ENCODE peak calls at places on chromosome 12, in four cellular contexts. One of them, this sample, is unnamed.

GRCh38 chr12:59708059-59708458 is 112.2 kb downstream of the SLC16A7 start:
- DNase-seq in K562: no peak
- DNase-seq in H1: no peak
- DNase-seq in GM12878: no peak
- DNase-seq in this sample: no peak

GRCh38 chr12:44874981-44875416 is 1.1 kb downstream of the NELL2 start:
- DNase-seq in K562: no peak
- DNase-seq in H1: no peak
- DNase-seq in GM12878: no peak
- DNase-seq in this sample: peak; percentile 23

GRCh38 chr12:5988088-5988487 is 43.0 kb upstream of the ANO2 start:
- DNase-seq in K562: no peak
- DNase-seq in H1: no peak
- DNase-seq in GM12878: no peak
- DNase-seq in this sample: no peak

GRCh38 chr12:121512561-121512960 is 68.3 kb downstream of the KDM2B start:
- DNase-seq in K562: no peak
- DNase-seq in H1: no peak
- DNase-seq in GM12878: no peak
- DNase-seq in this sample: no peak

GRCh38 chr12:14564336-14564959 is 3.2 kb downstream of the PLBD1 start:
- DNase-seq in K562: no peak
- DNase-seq in H1: no peak
- DNase-seq in GM12878: no peak
- DNase-seq in this sample: peak; percentile 32

GRCh38 chr12:46233418-46233817 is 35.4 kb downstream of the SLC38A1 start:
- DNase-seq in K562: no peak
- DNase-seq in H1: no peak
- DNase-seq in GM12878: no peak
- DNase-seq in this sample: no peak

GRCh38 chr12:131784909-131785762 is 43.1 kb upstream of the MMP17 start:
- DNase-seq in K562: no peak
- DNase-seq in H1: no peak
- DNase-seq in GM12878: no peak
- DNase-seq in this sample: no peak

GRCh38 chr12:78641837-78642423 is 222.6 kb upstream of the SYT1 start:
- DNase-seq in K562: no peak
- DNase-seq in H1: no peak
- DNase-seq in GM12878: no peak
- DNase-seq in this sample: no peak

GRCh38 chr12:120902846-120903381 is 1.2 kb downstream of the SPPL3 start:
- DNase-seq in K562: no peak
- DNase-seq in H1: no peak
- DNase-seq in GM12878: no peak
- DNase-seq in this sample: no peak

GRCh38 chr12:117363953-117364486 is 2.6 kb upstream of the NOS1 start:
- DNase-seq in K562: no peak
- DNase-seq in H1: no peak
- DNase-seq in GM12878: no peak
- DNase-seq in this sample: no peak

GRCh38 chr12:11765421-11765816 is 115.9 kb downstream of the ETV6 start:
- DNase-seq in K562: no peak
- DNase-seq in H1: no peak
- DNase-seq in GM12878: no peak
- DNase-seq in this sample: no peak

GRCh38 chr12:11762723-11763326 is 113.4 kb downstream of the ETV6 start:
- DNase-seq in K562: no peak
- DNase-seq in H1: no peak
- DNase-seq in GM12878: peak; percentile 88
- DNase-seq in this sample: no peak

GRCh38 chr12:11765817-11766794 is 116.6 kb downstream of the ETV6 start:
- DNase-seq in K562: no peak
- DNase-seq in H1: no peak
- DNase-seq in GM12878: peak; percentile 92
- DNase-seq in this sample: no peak

GRCh38 chr12:11761869-11762567 is 112.5 kb downstream of the ETV6 start:
- DNase-seq in K562: no peak
- DNase-seq in H1: no peak
- DNase-seq in GM12878: peak; percentile 99
- DNase-seq in this sample: no peak

GRCh38 chr12:11763760-11764520 is 114.5 kb downstream of the ETV6 start:
- DNase-seq in K562: no peak
- DNase-seq in H1: no peak
- DNase-seq in GM12878: no peak
- DNase-seq in this sample: no peak
- TF ChIP-seq NRF1 in K562: no peak
- TF ChIP-seq NRF1 in H1: no peak
- TF ChIP-seq NRF1 in GM12878: no peak
- TF ChIP-seq NRF1 in this sample: no peak

GRCh38 chr12:795305-795704 is 42.9 kb downstream of the WNK1 start:
- DNase-seq in K562: no peak
- DNase-seq in H1: no peak
- DNase-seq in GM12878: no peak
- DNase-seq in this sample: no peak
- TF ChIP-seq NRF1 in K562: no peak
- TF ChIP-seq NRF1 in H1: no peak
- TF ChIP-seq NRF1 in GM12878: no peak
- TF ChIP-seq NRF1 in this sample: no peak

GRCh38 chr12:52090291-52090690 is 10.8 kb downstream of the SMIM41 start:
- DNase-seq in K562: peak; percentile 3
- DNase-seq in H1: no peak
- DNase-seq in GM12878: no peak
- DNase-seq in this sample: peak; percentile 8

GRCh38 chr12:52086366-52086765 is 6.9 kb downstream of the SMIM41 start:
- DNase-seq in K562: no peak
- DNase-seq in H1: no peak
- DNase-seq in GM12878: no peak
- DNase-seq in this sample: peak; percentile 7

GRCh38 chr12:52086944-52087835 is 7.7 kb downstream of the SMIM41 start:
- DNase-seq in K562: no peak
- DNase-seq in H1: no peak
- DNase-seq in GM12878: no peak
- DNase-seq in this sample: peak; percentile 12

GRCh38 chr12:52089491-52089890 is 10.0 kb downstream of the SMIM41 start:
- DNase-seq in K562: peak; percentile 3
- DNase-seq in H1: no peak
- DNase-seq in GM12878: no peak
- DNase-seq in this sample: peak; percentile 6

DNA sequence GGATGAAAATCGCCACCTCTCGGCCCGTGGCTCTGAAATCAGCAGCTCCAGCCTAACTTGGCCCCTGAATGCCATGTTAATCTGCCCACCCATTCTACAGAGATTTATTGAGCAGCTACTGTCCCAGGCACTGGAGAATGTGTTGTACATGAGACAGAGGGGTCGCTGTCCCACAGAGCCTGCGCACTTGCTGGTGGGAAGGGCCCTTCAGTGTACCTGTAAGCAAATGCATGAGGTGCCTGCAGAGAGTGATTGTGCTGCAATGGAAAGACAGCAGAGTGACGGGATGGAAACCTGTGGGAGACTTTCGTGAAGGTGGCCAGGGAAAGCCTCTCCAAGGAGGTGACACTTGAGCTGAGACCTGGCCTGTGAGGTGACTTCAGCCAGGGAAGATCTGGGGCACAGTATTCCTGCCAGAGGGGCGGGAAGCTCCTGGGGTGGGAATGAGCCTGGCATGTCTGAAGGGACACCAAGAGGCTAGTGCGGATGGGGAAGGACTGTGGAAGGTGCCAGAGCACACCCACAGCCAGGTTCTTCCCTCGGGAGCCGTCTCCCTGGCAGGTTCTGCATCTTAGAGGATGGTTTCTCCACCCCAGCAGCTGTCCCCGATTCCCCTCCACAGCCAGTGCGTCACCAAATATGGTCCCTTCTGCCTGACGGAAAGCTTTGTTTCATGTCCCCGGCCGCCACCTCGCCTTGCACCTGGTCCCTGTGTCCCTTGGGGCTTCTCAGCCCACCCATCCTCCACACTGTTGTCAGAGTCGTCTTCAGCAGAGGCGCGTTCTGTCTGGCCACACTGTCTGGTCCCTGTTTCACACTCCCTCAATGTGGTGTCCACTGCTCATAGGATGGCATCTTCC is 8.7 kb downstream of the SMIM41 start:
- DNase-seq in K562: peak; percentile 11
- DNase-seq in H1: no peak
- DNase-seq in GM12878: no peak
- DNase-seq in this sample: peak; percentile 14
- TF ChIP-seq NRF1 in K562: no peak
- TF ChIP-seq NRF1 in H1: no peak
- TF ChIP-seq NRF1 in GM12878: no peak
- TF ChIP-seq NRF1 in this sample: no peak

DNA sequence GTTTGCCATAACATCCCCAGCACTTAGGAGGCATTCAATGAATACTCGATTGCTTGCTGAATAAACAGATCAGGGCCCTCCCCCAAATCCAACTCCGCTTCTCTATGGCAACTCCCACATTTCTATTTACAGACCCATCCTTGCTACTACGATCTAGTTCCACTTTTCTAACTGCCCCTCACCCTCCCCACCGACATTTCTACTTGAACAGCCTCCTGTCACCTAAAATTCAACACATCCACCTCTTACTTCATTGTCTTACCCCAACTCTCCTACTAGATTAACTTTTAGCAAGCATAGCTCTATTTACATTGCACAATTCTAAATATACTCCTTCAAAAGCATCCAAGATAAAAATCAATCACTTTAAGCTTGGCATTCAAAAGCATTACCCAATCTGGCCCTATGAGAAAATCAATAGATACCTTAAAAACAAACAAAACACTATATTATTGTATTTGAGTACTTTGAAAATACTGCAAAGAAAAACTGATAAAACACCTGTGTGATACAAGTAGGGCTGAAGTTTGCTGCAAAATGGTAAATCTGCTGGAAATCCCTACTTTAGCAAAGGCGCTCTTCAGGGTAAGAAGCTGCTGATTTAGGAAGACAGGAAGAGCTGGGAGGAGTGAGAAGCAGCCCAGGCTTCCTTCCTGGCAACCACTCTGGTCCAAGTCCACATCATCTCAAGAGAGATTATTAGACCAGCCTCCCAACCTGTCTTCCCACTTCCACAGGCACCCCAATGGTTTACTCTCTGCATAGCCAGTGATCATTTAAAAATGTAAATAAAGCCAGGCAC is 96.4 kb downstream of the HECTD4 start:
- DNase-seq in K562: no peak
- DNase-seq in H1: no peak
- DNase-seq in GM12878: no peak
- DNase-seq in this sample: no peak
- TF ChIP-seq NRF1 in K562: no peak
- TF ChIP-seq NRF1 in H1: no peak
- TF ChIP-seq NRF1 in GM12878: no peak
- TF ChIP-seq NRF1 in this sample: no peak

GRCh38 chr12:129069886-129070285 is 216.6 kb downstream of the GLT1D1 start:
- DNase-seq in K562: peak; percentile 49
- DNase-seq in H1: no peak
- DNase-seq in GM12878: no peak
- DNase-seq in this sample: no peak

GRCh38 chr12:129067482-129067881 is 214.2 kb downstream of the GLT1D1 start:
- DNase-seq in K562: no peak
- DNase-seq in H1: no peak
- DNase-seq in GM12878: no peak
- DNase-seq in this sample: peak; percentile 27

GRCh38 chr12:129063600-129063999 is 210.3 kb downstream of the GLT1D1 start:
- DNase-seq in K562: no peak
- DNase-seq in H1: no peak
- DNase-seq in GM12878: no peak
- DNase-seq in this sample: no peak

DNA sequence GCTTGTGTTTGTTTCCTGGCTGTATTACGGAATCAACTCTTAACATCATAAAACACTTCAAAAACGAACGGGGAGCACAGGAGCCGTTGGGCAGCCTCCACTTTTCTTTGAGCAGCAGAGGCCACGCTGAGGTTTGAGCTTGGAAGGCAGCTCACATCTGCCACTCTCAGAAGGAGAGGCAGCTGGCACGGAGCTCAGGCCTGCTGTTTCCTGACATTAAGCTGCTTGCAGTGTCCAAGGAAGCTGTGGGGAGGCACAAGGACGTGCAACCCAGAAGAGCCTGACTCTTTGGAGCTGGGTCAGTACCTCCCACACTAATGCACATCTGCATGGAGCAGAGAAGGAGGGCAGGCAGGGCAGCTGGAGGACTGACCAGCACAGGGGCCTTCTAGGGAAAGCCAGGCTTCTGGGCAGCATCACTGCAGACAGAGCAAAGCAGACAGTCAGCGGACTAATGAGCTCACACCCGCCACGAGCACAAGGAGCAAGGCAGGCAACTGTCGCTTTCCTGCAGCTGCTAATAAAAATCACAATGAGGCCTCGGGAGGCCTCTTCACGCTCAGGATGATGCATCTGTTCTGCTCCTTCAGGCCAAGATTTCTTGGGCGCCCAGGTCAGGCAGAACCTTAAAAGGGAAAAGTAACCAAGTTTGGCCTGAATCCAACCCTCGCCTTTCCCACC is 211.1 kb downstream of the GLT1D1 start:
- DNase-seq in K562: no peak
- DNase-seq in H1: no peak
- DNase-seq in GM12878: no peak
- DNase-seq in this sample: no peak
- TF ChIP-seq NRF1 in K562: no peak
- TF ChIP-seq NRF1 in H1: no peak
- TF ChIP-seq NRF1 in GM12878: no peak
- TF ChIP-seq NRF1 in this sample: no peak

GRCh38 chr12:83615152-83615551 is 928.4 kb downstream of the TMTC2 start:
- DNase-seq in K562: no peak
- DNase-seq in H1: no peak
- DNase-seq in GM12878: no peak
- DNase-seq in this sample: no peak

DNA sequence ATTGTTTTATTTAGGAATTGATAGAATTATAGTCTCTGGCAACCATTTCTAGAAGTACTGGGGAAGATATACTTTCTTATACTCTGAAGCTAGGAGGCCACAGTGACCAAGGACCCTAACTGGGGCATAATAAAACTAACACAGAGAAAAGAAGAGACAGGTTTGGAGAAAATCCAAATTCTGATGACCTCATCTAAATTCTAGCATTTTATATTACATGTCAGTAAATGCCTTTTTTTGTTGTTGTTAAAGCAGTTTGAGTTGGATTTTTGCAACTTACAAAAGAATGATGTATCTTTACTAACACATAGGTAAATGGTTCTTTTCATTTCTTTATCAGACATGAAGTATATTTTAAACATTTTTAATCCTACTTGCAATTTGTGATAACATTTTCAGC is 933.3 kb downstream of the TMTC2 start:
- DNase-seq in K562: no peak
- DNase-seq in H1: no peak
- DNase-seq in GM12878: no peak
- DNase-seq in this sample: no peak
- TF ChIP-seq NRF1 in K562: no peak
- TF ChIP-seq NRF1 in H1: no peak
- TF ChIP-seq NRF1 in GM12878: no peak
- TF ChIP-seq NRF1 in this sample: no peak

GRCh38 chr12:55760663-55761062 is 17.7 kb downstream of the GDF11 start:
- DNase-seq in K562: no peak
- DNase-seq in H1: no peak
- DNase-seq in GM12878: no peak
- DNase-seq in this sample: no peak
- TF ChIP-seq NRF1 in K562: no peak
- TF ChIP-seq NRF1 in H1: no peak
- TF ChIP-seq NRF1 in GM12878: no peak
- TF ChIP-seq NRF1 in this sample: no peak

This sample was measured in SK-N-SH.